ENCODE peak calls at places on chromosome 18, in seven cellular contexts. E is AG04450, T is transverse colon, F is A549, I is gastrocnemius medialis, D is heart right ventricle, J is right lobe of liver. K is an unnamed sample.

GRCh38 chr18:48842259-48843061 is 108.3 kb downstream of the SMAD7 start:
- DNase-seq in E (no peak), T (peak; percentile 31), F (no peak), I (no peak), D (peak; percentile 42), J (no peak), K (no peak)

GRCh38 chr18:10354241-10354811 is 100.1 kb upstream of the APCDD1 start:
- DNase-seq in E (no peak), T (no peak), F (no peak), I (no peak), D (no peak), J (no peak), K (no peak)

GRCh38 chr18:70030728-70031127 is 83.1 kb upstream of the CD226 start:
- DNase-seq in E (no peak), T (no peak), F (no peak), I (no peak), D (no peak), J (no peak), K (no peak)

GRCh38 chr18:77320960-77321559 is 71.4 kb downstream of the GALR1 start:
- DNase-seq in E (no peak), T (no peak), F (no peak), I (peak; percentile 31), D (no peak), J (no peak), K (no peak)

GRCh38 chr18:58117685-58118403 is 73.8 kb downstream of the NEDD4L start:
- DNase-seq in E (peak; percentile 84), T (peak; percentile 63), F (peak; percentile 82), I (no peak), D (no peak), J (peak; percentile 67), K (peak; percentile 14)

GRCh38 chr18:75330308-75330707 is 97.2 kb downstream of the SMIM21 start:
- DNase-seq in E (no peak), T (no peak), F (no peak), I (no peak), D (no peak), J (no peak), K (no peak)

GRCh38 chr18:44909191-44909719 is 228.6 kb downstream of the SETBP1 start:
- DNase-seq in E (no peak), T (peak; percentile 25), F (no peak), I (peak; percentile 20), D (no peak), J (no peak), K (no peak)

GRCh38 chr18:48488388-48488850 is 50.4 kb upstream of the CTIF start:
- DNase-seq in E (peak; percentile 86), T (peak; percentile 70), F (peak; percentile 81), I (no peak), D (peak; percentile 63), J (peak; percentile 88), K (no peak)

GRCh38 chr18:48599391-48599790 is 60.6 kb downstream of the CTIF start:
- DNase-seq in E (no peak), T (no peak), F (no peak), I (no peak), D (no peak), J (no peak), K (no peak)

GRCh38 chr18:78080761-78081160 is 831.1 kb downstream of the GALR1 start:
- DNase-seq in E (no peak), T (no peak), F (no peak), I (no peak), D (no peak), J (peak; percentile 78), K (no peak)

GRCh38 chr18:62445386-62445917 is 77.4 kb upstream of the ZCCHC2 start:
- DNase-seq in E (no peak), T (no peak), F (no peak), I (no peak), D (no peak), J (no peak), K (no peak)

GRCh38 chr18:12403601-12404506 is 3.9 kb upstream of the PRELID3A start:
- DNase-seq in E (peak; percentile 70), T (no peak), F (peak; percentile 80), I (no peak), D (no peak), J (no peak), K (no peak)

GRCh38 chr18:36813111-36813752 is 15.6 kb downstream of the TPGS2 start:
- DNase-seq in E (no peak), T (no peak), F (no peak), I (no peak), D (no peak), J (no peak), K (no peak)

DNA sequence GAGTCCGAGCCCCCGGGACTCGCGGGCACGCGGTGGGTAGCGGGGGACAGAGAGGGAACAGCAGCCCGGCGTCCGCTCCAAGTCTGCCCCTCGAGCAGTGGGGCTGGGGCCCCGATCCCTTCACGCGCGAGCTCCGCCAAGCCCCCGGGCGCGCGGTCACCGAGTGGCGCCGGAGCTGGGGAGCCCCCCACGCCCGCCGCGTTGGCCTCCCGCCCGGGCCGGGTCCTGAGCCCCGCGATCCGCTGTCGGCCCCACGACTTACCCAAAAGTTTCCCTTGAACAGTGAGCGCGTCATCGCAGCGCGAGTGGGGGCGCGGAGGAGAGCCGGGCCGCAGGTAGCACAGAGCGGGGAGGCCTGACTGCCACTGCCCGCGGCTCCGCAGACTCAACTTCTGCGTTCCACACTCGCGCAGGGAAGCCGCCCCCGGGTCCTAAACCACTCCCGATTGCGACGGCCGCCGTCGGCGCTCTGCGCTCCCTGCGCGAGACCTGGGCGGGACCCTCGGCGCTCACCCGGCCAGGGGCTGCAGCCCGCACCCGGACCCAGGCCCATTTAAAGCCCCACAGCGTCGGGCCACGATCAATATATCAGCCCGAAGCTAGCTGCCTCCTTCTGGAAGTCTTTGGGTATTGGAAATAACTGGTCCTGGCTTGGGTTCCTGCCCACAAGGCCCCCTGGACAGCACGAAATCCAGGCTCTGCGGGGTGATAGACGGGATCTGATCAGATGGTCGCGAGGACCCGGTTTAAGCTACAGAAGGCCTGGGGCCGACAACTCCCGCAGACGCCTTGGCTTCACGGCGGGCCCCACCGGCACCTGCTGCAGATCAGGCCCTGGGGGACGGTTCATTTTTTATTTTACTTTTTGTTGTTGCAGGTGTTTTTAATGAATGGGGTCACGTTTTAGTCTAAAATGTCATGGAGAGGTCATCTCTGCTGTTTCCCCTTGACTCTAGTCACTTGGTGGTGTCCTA is at the start of gene PSTPIP2:
- DNase-seq in E (no peak), T (peak; percentile 71), F (no peak), I (peak; percentile 46), D (peak; percentile 71), J (peak; percentile 79), K (peak; percentile 47)
- TF ChIP-seq CTCF in E (peak; percentile 14), T (no peak), F (no peak), I (no peak), D (no peak), J (no peak), K (no peak)

GRCh38 chr18:55988537-55988936 is 400.5 kb upstream of the TCF4 start:
- DNase-seq in E (peak; percentile 39), T (no peak), F (no peak), I (no peak), D (no peak), J (no peak), K (no peak)

GRCh38 chr18:55983433-55983832 is 395.4 kb upstream of the TCF4 start:
- DNase-seq in E (no peak), T (no peak), F (no peak), I (no peak), D (no peak), J (no peak), K (no peak)

GRCh38 chr18:55981712-55982475 is 393.9 kb upstream of the TCF4 start:
- DNase-seq in E (no peak), T (no peak), F (no peak), I (no peak), D (no peak), J (no peak), K (no peak)

DNA sequence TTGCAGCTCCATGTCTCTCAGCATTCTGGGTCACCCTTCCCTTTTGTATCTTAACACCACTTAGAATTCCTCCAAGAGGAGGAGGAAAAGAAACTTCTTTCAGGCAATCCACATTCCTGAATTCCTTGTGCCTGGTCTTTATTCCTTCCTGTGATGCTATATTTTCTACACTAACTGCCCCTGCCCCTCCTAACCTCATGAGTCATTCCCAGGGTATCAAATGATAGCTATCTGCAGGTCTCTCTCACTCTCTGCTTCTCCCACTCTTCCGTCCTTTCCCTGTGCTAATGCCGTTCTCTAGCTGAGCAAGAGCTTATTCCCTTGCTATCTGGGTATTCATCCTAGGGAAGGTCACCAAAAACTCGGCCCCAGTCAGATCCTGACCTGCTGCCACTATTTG is 395.0 kb upstream of the TCF4 start:
- DNase-seq in E (no peak), T (no peak), F (no peak), I (no peak), D (no peak), J (no peak), K (no peak)
- H3K27ac ChIP-seq in E (no peak overlapping the region), T (no peak overlapping the region), F (no peak overlapping the region), I (peak overlapping the region; percentile 57), D (peak overlapping the region; percentile 65), J (no peak overlapping the region), K (no peak overlapping the region)

GRCh38 chr18:13538630-13539029 is 187.7 kb downstream of the FAM210A start:
- DNase-seq in E (no peak), T (no peak), F (no peak), I (no peak), D (no peak), J (no peak), K (no peak)

GRCh38 chr18:13536578-13536977 is 189.8 kb downstream of the FAM210A start:
- DNase-seq in E (no peak), T (no peak), F (no peak), I (no peak), D (no peak), J (no peak), K (no peak)

GRCh38 chr18:13539843-13540535 is 186.4 kb downstream of the FAM210A start:
- DNase-seq in E (no peak), T (no peak), F (peak; percentile 38), I (no peak), D (no peak), J (peak; percentile 62), K (no peak)

GRCh38 chr18:13539050-13539449 is 187.3 kb downstream of the FAM210A start:
- DNase-seq in E (no peak), T (peak; percentile 68), F (peak; percentile 20), I (no peak), D (no peak), J (no peak), K (no peak)

GRCh38 chr18:13537022-13537780 is 189.2 kb downstream of the FAM210A start:
- DNase-seq in E (no peak), T (no peak), F (no peak), I (no peak), D (no peak), J (no peak), K (no peak)
- TF ChIP-seq CTCF in E (no peak), T (no peak), F (no peak), I (no peak), D (no peak), J (no peak), K (no peak)

GRCh38 chr18:9137168-9138066 is 836 bp downstream of the ANKRD12 start:
- DNase-seq in E (peak; percentile 82), T (peak; percentile 71), F (peak; percentile 62), I (peak; percentile 24), D (peak; percentile 73), J (peak; percentile 83), K (peak; percentile 22)

GRCh38 chr18:9139400-9140039 is 2.9 kb downstream of the ANKRD12 start:
- DNase-seq in E (no peak), T (no peak), F (no peak), I (no peak), D (no peak), J (no peak), K (no peak)

GRCh38 chr18:9135081-9135911 is 1.3 kb upstream of the ANKRD12 start:
- DNase-seq in E (no peak), T (no peak), F (no peak), I (no peak), D (no peak), J (no peak), K (no peak)

GRCh38 chr18:9135912-9136314 is 668 bp upstream of the ANKRD12 start:
- DNase-seq in E (no peak), T (peak; percentile 67), F (peak; percentile 41), I (peak; percentile 33), D (no peak), J (peak; percentile 72), K (no peak)

GRCh38 chr18:9136315-9137141 is at the start of gene ANKRD12:
- DNase-seq in E (peak; percentile 94), T (peak; percentile 99), F (peak; percentile 95), I (peak; percentile 96), D (peak; percentile 99), J (peak; percentile 99), K (peak; percentile 91)
- H3K27ac ChIP-seq in E (peak within 1 kb of the TSS; percentile 98), T (peak within 1 kb of the TSS; percentile 95), F (peak within 1 kb of the TSS; percentile 89), I (peak within 1 kb of the TSS; percentile 98), D (peak within 1 kb of the TSS; percentile 98), J (peak within 1 kb of the TSS; percentile 92), K (peak within 1 kb of the TSS; percentile 100)

K was measured in tibial nerve.